ENCODE peak calls at places on chromosomes 5 and 9, in five cellular contexts. Y is A549, W is MM.1S, S is fibroblast of villous mesenchyme, I is kidney epithelial cell. O is an unnamed sample.

GRCh38 chr5:73968729-73969128 is 342.7 kb downstream of the ARHGEF28 start:
- DNase-seq in Y (no peak), W (no peak), S (no peak), I (no peak), O (no peak)

GRCh38 chr9:136484153-136485048 is 1.6 kb upstream of the SEC16A start:
- DNase-seq in Y (no peak), W (no peak), S (no peak), I (no peak), O (peak; percentile 82)

GRCh38 chr5:176784218-176785165 is 25.9 kb upstream of the UNC5A start:
- DNase-seq in Y (peak; percentile 89), W (no peak), S (peak; percentile 77), I (peak; percentile 98), O (peak; percentile 97)

GRCh38 chr9:80146466-80146865 is 574.7 kb downstream of the TLE4 start:
- DNase-seq in Y (no peak), W (no peak), S (peak; percentile 2), I (no peak), O (peak; percentile 4)

GRCh38 chr9:35553670-35554543 is 51.2 kb upstream of the TESK1 start:
- DNase-seq in Y (peak; percentile 69), W (peak; percentile 64), S (peak; percentile 84), I (no peak), O (peak; percentile 73)

GRCh38 chr9:34010979-34011378 is 37.7 kb downstream of the UBAP2 start:
- DNase-seq in Y (peak; percentile 27), W (peak; percentile 41), S (no peak), I (no peak), O (peak; percentile 17)

GRCh38 chr5:158261669-158262367 is 402.9 kb upstream of the CLINT1 start:
- DNase-seq in Y (no peak), W (no peak), S (no peak), I (no peak), O (peak; percentile 46)

GRCh38 chr9:125089331-125089730 is 54.0 kb downstream of the SCAI start:
- DNase-seq in Y (no peak), W (no peak), S (no peak), I (no peak), O (no peak)

GRCh38 chr5:160458971-160459800 is 37.5 kb downstream of the PTTG1 start:
- DNase-seq in Y (no peak), W (no peak), S (no peak), I (no peak), O (no peak)

GRCh38 chr5:153970496-153970895 is 68.2 kb downstream of the FAM114A2 start:
- DNase-seq in Y (no peak), W (no peak), S (no peak), I (no peak), O (no peak)

GRCh38 chr5:125140220-125140619 is 393.8 kb upstream of the ZNF608 start:
- DNase-seq in Y (no peak), W (no peak), S (no peak), I (no peak), O (no peak)

GRCh38 chr5:95113489-95113888 is 171.4 kb downstream of the MCTP1 start:
- DNase-seq in Y (no peak), W (no peak), S (peak; percentile 2), I (peak; percentile 79), O (peak; percentile 7)

GRCh38 chr5:1488882-1489680 is 34.7 kb downstream of the LPCAT1 start:
- DNase-seq in Y (no peak), W (peak; percentile 60), S (peak; percentile 69), I (no peak), O (peak; percentile 84)

GRCh38 chr9:134802201-134802795 is 78.3 kb upstream of the FCN2 start:
- DNase-seq in Y (no peak), W (no peak), S (no peak), I (no peak), O (no peak)

GRCh38 chr5:135491552-135492318 is 39.6 kb upstream of the TIFAB start:
- DNase-seq in Y (no peak), W (peak; percentile 34), S (no peak), I (no peak), O (peak; percentile 96)

GRCh38 chr9:129069128-129069824 is 11.6 kb upstream of the DOLPP1 start:
- DNase-seq in Y (no peak), W (no peak), S (peak; percentile 78), I (no peak), O (no peak)

GRCh38 chr9:128145951-128146351 is 3.3 kb upstream of the LCN2 start:
- DNase-seq in Y (no peak), W (no peak), S (no peak), I (no peak), O (no peak)

GRCh38 chr9:115668506-115668905 is 485.1 kb upstream of the PAPPA start:
- DNase-seq in Y (no peak), W (no peak), S (peak; percentile 92), I (peak; percentile 63), O (peak; percentile 88)

GRCh38 chr5:94442971-94443370 is 175.4 kb downstream of the KIAA0825 start:
- DNase-seq in Y (no peak), W (no peak), S (no peak), I (no peak), O (peak; percentile 61)

GRCh38 chr9:127444921-127445850 is 6.0 kb downstream of the RPL12 start:
- DNase-seq in Y (no peak), W (no peak), S (no peak), I (no peak), O (peak; percentile 52)

GRCh38 chr5:591746-592145 is 20.4 kb upstream of the CEP72 start:
- DNase-seq in Y (no peak), W (peak; percentile 16), S (no peak), I (no peak), O (no peak)

GRCh38 chr9:34139477-34140146 is 13.1 kb upstream of the DCAF12 start:
- DNase-seq in Y (peak; percentile 36), W (no peak), S (peak; percentile 92), I (peak; percentile 55), O (peak; percentile 58)

GRCh38 chr5:181133610-181134231 is 2.8 kb upstream of the OR2V1 start:
- DNase-seq in Y (peak; percentile 94), W (no peak), S (peak; percentile 72), I (peak; percentile 62), O (peak; percentile 79)

GRCh38 chr9:89383030-89383720 is 64.9 kb downstream of the SECISBP2 start:
- DNase-seq in Y (no peak), W (no peak), S (no peak), I (no peak), O (no peak)

GRCh38 chr9:92714787-92715487 is 45.0 kb upstream of the IPPK start:
- DNase-seq in Y (no peak), W (no peak), S (peak; percentile 73), I (no peak), O (no peak)

GRCh38 chr9:92716557-92716956 is 46.6 kb upstream of the IPPK start:
- DNase-seq in Y (peak; percentile 73), W (peak; percentile 70), S (peak; percentile 46), I (no peak), O (peak; percentile 72)

GRCh38 chr9:92717201-92718085 is 47.2 kb downstream of the BICD2 start:
- DNase-seq in Y (no peak), W (peak; percentile 80), S (no peak), I (no peak), O (peak; percentile 48)

GRCh38 chr9:92714016-92714415 is 44.1 kb upstream of the IPPK start:
- DNase-seq in Y (no peak), W (no peak), S (no peak), I (no peak), O (no peak)

GRCh38 chr9:92715488-92716231 is 45.7 kb upstream of the IPPK start:
- DNase-seq in Y (no peak), W (no peak), S (peak; percentile 93), I (no peak), O (peak; percentile 97)
- TF ChIP-seq CTCF in Y (no peak), W (no peak), S (peak; percentile 7), I (no peak), O (no peak)

GRCh38 chr5:151461312-151461711 is 13.9 kb downstream of the SLC36A1 start:
- DNase-seq in Y (no peak), W (peak; percentile 27), S (no peak), I (no peak), O (no peak)

GRCh38 chr5:151458314-151458713 is 10.9 kb downstream of the SLC36A1 start:
- DNase-seq in Y (no peak), W (no peak), S (no peak), I (no peak), O (no peak)

GRCh38 chr5:151463137-151464029 is 16.0 kb downstream of the SLC36A1 start:
- DNase-seq in Y (no peak), W (peak; percentile 23), S (no peak), I (no peak), O (no peak)

GRCh38 chr5:151456321-151456940 is 9.0 kb downstream of the SLC36A1 start:
- DNase-seq in Y (no peak), W (no peak), S (no peak), I (no peak), O (no peak)

DNA sequence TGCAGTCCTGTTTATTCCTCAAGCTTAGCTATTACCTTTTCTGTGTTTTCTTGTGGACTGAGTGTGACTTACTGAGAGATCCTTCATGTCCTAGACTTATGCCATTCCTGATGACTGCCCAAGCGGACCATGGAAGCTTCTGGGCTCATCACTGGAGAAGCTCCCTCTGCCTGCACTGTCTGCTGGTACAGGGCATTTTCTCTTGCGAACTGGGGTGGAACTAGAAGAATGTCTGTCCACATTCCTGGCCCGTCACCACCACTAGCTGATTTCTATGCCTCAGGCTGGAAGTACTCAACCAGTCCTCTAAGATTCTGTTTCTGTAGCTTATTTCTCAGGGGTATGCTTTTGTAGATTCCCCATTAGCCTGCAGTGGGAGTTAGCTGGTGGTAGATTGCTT is 12.3 kb downstream of the SLC36A1 start:
- DNase-seq in Y (no peak), W (no peak), S (no peak), I (no peak), O (no peak)
- H3K4me3 ChIP-seq in Y (no peak overlapping the region), W (no peak overlapping the region), S (no peak overlapping the region), I (no peak overlapping the region), O (no peak overlapping the region)

GRCh38 chr9:4298255-4299005 is 1.4 kb downstream of the GLIS3 start:
- DNase-seq in Y (peak; percentile 30), W (peak; percentile 41), S (peak; percentile 51), I (no peak), O (peak; percentile 72)
- TF ChIP-seq CTCF in Y (no peak), W (no peak), S (no peak), I (no peak), O (no peak)

GRCh38 chr9:15293084-15293483 is 13.9 kb downstream of the TTC39B start:
- DNase-seq in Y (no peak), W (no peak), S (no peak), I (no peak), O (peak; percentile 68)

GRCh38 chr9:15295761-15296405 is 11.1 kb downstream of the TTC39B start:
- DNase-seq in Y (peak; percentile 38), W (peak; percentile 23), S (peak; percentile 69), I (peak; percentile 62), O (peak; percentile 22)

GRCh38 chr9:15293727-15294405 is 13.2 kb downstream of the TTC39B start:
- DNase-seq in Y (no peak), W (no peak), S (peak; percentile 52), I (no peak), O (no peak)

GRCh38 chr9:15299374-15299939 is 7.6 kb downstream of the TTC39B start:
- DNase-seq in Y (no peak), W (peak; percentile 7), S (no peak), I (no peak), O (no peak)

GRCh38 chr9:15298362-15298761 is 8.7 kb downstream of the TTC39B start:
- DNase-seq in Y (no peak), W (no peak), S (no peak), I (no peak), O (no peak)
- H3K4me3 ChIP-seq in Y (no peak overlapping the region), W (no peak overlapping the region), S (no peak overlapping the region), I (no peak overlapping the region), O (no peak overlapping the region)

O was measured in epithelial cell of esophagus.